ENCODE peak calls at places on chromosomes 16 and 17, in seven cellular contexts. One of them, this sample, is unnamed.

GRCh38 chr17:39655105-39655504 is 10.0 kb upstream of the TCAP start:
- DNase-seq in NCI-H1417: no peak
- DNase-seq in skeletal muscle cell: no peak
- DNase-seq in activated CD4-positive, alpha-beta T cell treated with anti-CD3 and anti-CD28 coated beads, Interleukin-2, amount 10 ng/mL, durations not matched to agents 7 days and 5 days: no peak
- DNase-seq in stimulated activated CD4-positive, alpha-beta T cell treated with anti-CD3 and anti-CD28 coated beads, Interleukin-1b, Interleukin-23, amount 100 ng/mL, for 1 hour: no peak
- DNase-seq in HEK293T: no peak
- DNase-seq in NCI-H1092: no peak
- DNase-seq in this sample: no peak

GRCh38 chr17:80586464-80587228 is 42.0 kb downstream of the RPTOR start:
- DNase-seq in HEK293T: no peak
- DNase-seq in NCI-H1417: no peak
- DNase-seq in stimulated activated CD4-positive, alpha-beta T cell treated with anti-CD3 and anti-CD28 coated beads, Interleukin-1b, Interleukin-23, amount 100 ng/mL, for 1 hour: no peak
- DNase-seq in activated CD4-positive, alpha-beta T cell treated with anti-CD3 and anti-CD28 coated beads, Interleukin-2, amount 10 ng/mL, durations not matched to agents 7 days and 5 days: no peak
- DNase-seq in NCI-H1092: peak; percentile 49
- DNase-seq in skeletal muscle cell: peak; percentile 7
- DNase-seq in this sample: no peak

GRCh38 chr17:50540485-50541401 is 6.2 kb upstream of the SPATA20 start:
- DNase-seq in NCI-H1417: no peak
- DNase-seq in skeletal muscle cell: no peak
- DNase-seq in NCI-H1092: no peak
- DNase-seq in stimulated activated CD4-positive, alpha-beta T cell treated with anti-CD3 and anti-CD28 coated beads, Interleukin-1b, Interleukin-23, amount 100 ng/mL, for 1 hour: no peak
- DNase-seq in HEK293T: no peak
- DNase-seq in activated CD4-positive, alpha-beta T cell treated with anti-CD3 and anti-CD28 coated beads, Interleukin-2, amount 10 ng/mL, durations not matched to agents 7 days and 5 days: no peak
- DNase-seq in this sample: no peak

GRCh38 chr16:89105599-89106151 is 12.0 kb downstream of the ACSF3 start:
- DNase-seq in NCI-H1417: peak; percentile 2
- DNase-seq in activated CD4-positive, alpha-beta T cell treated with anti-CD3 and anti-CD28 coated beads, Interleukin-2, amount 10 ng/mL, durations not matched to agents 7 days and 5 days: no peak
- DNase-seq in NCI-H1092: no peak
- DNase-seq in skeletal muscle cell: no peak
- DNase-seq in HEK293T: no peak
- DNase-seq in stimulated activated CD4-positive, alpha-beta T cell treated with anti-CD3 and anti-CD28 coated beads, Interleukin-1b, Interleukin-23, amount 100 ng/mL, for 1 hour: no peak
- DNase-seq in this sample: no peak

GRCh38 chr17:62671553-62671952 is 44.1 kb downstream of the MRC2 start:
- DNase-seq in stimulated activated CD4-positive, alpha-beta T cell treated with anti-CD3 and anti-CD28 coated beads, Interleukin-1b, Interleukin-23, amount 100 ng/mL, for 1 hour: no peak
- DNase-seq in NCI-H1417: peak; percentile 71
- DNase-seq in skeletal muscle cell: no peak
- DNase-seq in HEK293T: no peak
- DNase-seq in NCI-H1092: peak; percentile 21
- DNase-seq in activated CD4-positive, alpha-beta T cell treated with anti-CD3 and anti-CD28 coated beads, Interleukin-2, amount 10 ng/mL, durations not matched to agents 7 days and 5 days: no peak
- DNase-seq in this sample: peak; percentile 81

GRCh38 chr16:19186403-19186802 is 18.4 kb downstream of the SYT17 start:
- DNase-seq in NCI-H1092: no peak
- DNase-seq in activated CD4-positive, alpha-beta T cell treated with anti-CD3 and anti-CD28 coated beads, Interleukin-2, amount 10 ng/mL, durations not matched to agents 7 days and 5 days: no peak
- DNase-seq in skeletal muscle cell: no peak
- DNase-seq in NCI-H1417: peak; percentile 70
- DNase-seq in stimulated activated CD4-positive, alpha-beta T cell treated with anti-CD3 and anti-CD28 coated beads, Interleukin-1b, Interleukin-23, amount 100 ng/mL, for 1 hour: no peak
- DNase-seq in HEK293T: no peak
- DNase-seq in this sample: no peak

GRCh38 chr16:21166561-21166961 is 8.1 kb downstream of the LDAF1 start:
- DNase-seq in activated CD4-positive, alpha-beta T cell treated with anti-CD3 and anti-CD28 coated beads, Interleukin-2, amount 10 ng/mL, durations not matched to agents 7 days and 5 days: no peak
- DNase-seq in HEK293T: no peak
- DNase-seq in NCI-H1092: no peak
- DNase-seq in skeletal muscle cell: no peak
- DNase-seq in stimulated activated CD4-positive, alpha-beta T cell treated with anti-CD3 and anti-CD28 coated beads, Interleukin-1b, Interleukin-23, amount 100 ng/mL, for 1 hour: no peak
- DNase-seq in NCI-H1417: no peak
- DNase-seq in this sample: no peak

GRCh38 chr17:49035470-49036269 is 38.5 kb downstream of the IGF2BP1 start:
- DNase-seq in stimulated activated CD4-positive, alpha-beta T cell treated with anti-CD3 and anti-CD28 coated beads, Interleukin-1b, Interleukin-23, amount 100 ng/mL, for 1 hour: peak; percentile 7
- DNase-seq in activated CD4-positive, alpha-beta T cell treated with anti-CD3 and anti-CD28 coated beads, Interleukin-2, amount 10 ng/mL, durations not matched to agents 7 days and 5 days: peak; percentile 37
- DNase-seq in NCI-H1092: peak; percentile 8
- DNase-seq in NCI-H1417: peak; percentile 27
- DNase-seq in skeletal muscle cell: no peak
- DNase-seq in HEK293T: peak; percentile 42
- DNase-seq in this sample: peak; percentile 64

GRCh38 chr17:37648555-37648954 is 5.3 kb upstream of the DDX52 start:
- DNase-seq in NCI-H1417: no peak
- DNase-seq in stimulated activated CD4-positive, alpha-beta T cell treated with anti-CD3 and anti-CD28 coated beads, Interleukin-1b, Interleukin-23, amount 100 ng/mL, for 1 hour: no peak
- DNase-seq in skeletal muscle cell: no peak
- DNase-seq in NCI-H1092: no peak
- DNase-seq in HEK293T: no peak
- DNase-seq in activated CD4-positive, alpha-beta T cell treated with anti-CD3 and anti-CD28 coated beads, Interleukin-2, amount 10 ng/mL, durations not matched to agents 7 days and 5 days: no peak
- DNase-seq in this sample: no peak

GRCh38 chr16:67551972-67552371 is 10.4 kb upstream of the CTCF start:
- DNase-seq in activated CD4-positive, alpha-beta T cell treated with anti-CD3 and anti-CD28 coated beads, Interleukin-2, amount 10 ng/mL, durations not matched to agents 7 days and 5 days: no peak
- DNase-seq in stimulated activated CD4-positive, alpha-beta T cell treated with anti-CD3 and anti-CD28 coated beads, Interleukin-1b, Interleukin-23, amount 100 ng/mL, for 1 hour: no peak
- DNase-seq in NCI-H1417: peak; percentile 52
- DNase-seq in skeletal muscle cell: no peak
- DNase-seq in NCI-H1092: peak; percentile 10
- DNase-seq in HEK293T: no peak
- DNase-seq in this sample: no peak

GRCh38 chr17:45225964-45226530 is 4.4 kb downstream of the FMNL1 start:
- DNase-seq in stimulated activated CD4-positive, alpha-beta T cell treated with anti-CD3 and anti-CD28 coated beads, Interleukin-1b, Interleukin-23, amount 100 ng/mL, for 1 hour: peak; percentile 91
- DNase-seq in skeletal muscle cell: no peak
- DNase-seq in NCI-H1417: no peak
- DNase-seq in HEK293T: no peak
- DNase-seq in activated CD4-positive, alpha-beta T cell treated with anti-CD3 and anti-CD28 coated beads, Interleukin-2, amount 10 ng/mL, durations not matched to agents 7 days and 5 days: peak; percentile 97
- DNase-seq in NCI-H1092: no peak
- DNase-seq in this sample: peak; percentile 91

GRCh38 chr17:7133424-7133823 is 18.8 kb upstream of the ASGR2 start:
- DNase-seq in NCI-H1417: no peak
- DNase-seq in activated CD4-positive, alpha-beta T cell treated with anti-CD3 and anti-CD28 coated beads, Interleukin-2, amount 10 ng/mL, durations not matched to agents 7 days and 5 days: no peak
- DNase-seq in NCI-H1092: no peak
- DNase-seq in skeletal muscle cell: no peak
- DNase-seq in stimulated activated CD4-positive, alpha-beta T cell treated with anti-CD3 and anti-CD28 coated beads, Interleukin-1b, Interleukin-23, amount 100 ng/mL, for 1 hour: peak; percentile 15
- DNase-seq in HEK293T: no peak
- DNase-seq in this sample: peak; percentile 37

This sample was measured in K562.